ENCODE peak calls at places on chromosome 6, in seven cellular contexts. B is CD8-positive, alpha-beta memory T cell; X is effector memory CD8-positive, alpha-beta T cell; N is cerebellar cortex; M is mucosa of gallbladder; I is upper lobe of right lung; E is pulmonary artery endothelial cell. O is an unnamed sample.

GRCh38 chr6:72620866-72621242 is 1.0 kb upstream of the KCNQ5 start:
- DNase-seq in B (no peak), X (no peak), N (no peak), M (no peak), I (no peak), E (no peak), O (no peak)

GRCh38 chr6:11093591-11094410 is at the start of gene SMIM13:
- DNase-seq in B (peak), X (peak), N (peak), M (peak), I (peak), E (peak), O (peak)

GRCh38 chr6:142700032-142700431 is 244.9 kb downstream of the HIVEP2 start:
- DNase-seq in B (no peak), X (no peak), N (no peak), M (no peak), I (no peak), E (no peak), O (no peak)

GRCh38 chr6:11179088-11179977 is 53.1 kb downstream of the NEDD9 start:
- DNase-seq in B (no peak), X (no peak), N (no peak), M (no peak), I (no peak), E (no peak), O (no peak)

GRCh38 chr6:156449128-156449527 is 328.1 kb upstream of the ARID1B start:
- DNase-seq in B (no peak), X (no peak), N (peak), M (no peak), I (no peak), E (no peak), O (no peak)

GRCh38 chr6:44020148-44020547 is 107.1 kb downstream of the MRPL14 start:
- DNase-seq in B (no peak), X (no peak), N (no peak), M (no peak), I (peak), E (no peak), O (no peak)

GRCh38 chr6:5102266-5102970 is 17.3 kb downstream of the PPP1R3G start:
- DNase-seq in B (no peak), X (no peak), N (no peak), M (no peak), I (no peak), E (no peak), O (no peak)

GRCh38 chr6:13519839-13520238 is 32.4 kb upstream of the GFOD1 start:
- DNase-seq in B (no peak), X (no peak), N (no peak), M (no peak), I (no peak), E (no peak), O (no peak)

GRCh38 chr6:37819802-37820712 is 530 bp downstream of the ZFAND3 start:
- DNase-seq in B (peak), X (peak), N (peak), M (peak), I (peak), E (peak), O (peak)

GRCh38 chr6:1094306-1094705 is 217.6 kb upstream of the FOXQ1 start:
- DNase-seq in B (no peak), X (no peak), N (no peak), M (no peak), I (no peak), E (no peak), O (no peak)

GRCh38 chr6:111841822-111842221 is 31.4 kb downstream of the FYN start:
- DNase-seq in B (peak), X (no peak), N (no peak), M (peak), I (no peak), E (no peak), O (peak)

GRCh38 chr6:66949191-66949661 is 1242.2 kb upstream of the EYS start:
- DNase-seq in B (no peak), X (no peak), N (no peak), M (no peak), I (no peak), E (no peak), O (no peak)

GRCh38 chr6:168078943-168079405 is at the start of gene FRMD1:
- DNase-seq in B (no peak), X (no peak), N (no peak), M (peak), I (no peak), E (no peak), O (no peak)

GRCh38 chr6:75952132-75952531 is 120.3 kb downstream of the IMPG1 start:
- DNase-seq in B (no peak), X (no peak), N (no peak), M (no peak), I (no peak), E (no peak), O (no peak)

GRCh38 chr6:42740725-42741124 is 5.2 kb downstream of the TBCC start:
- DNase-seq in B (no peak), X (no peak), N (no peak), M (no peak), I (no peak), E (no peak), O (no peak)

GRCh38 chr6:105359419-105360366 is 43.2 kb downstream of the PREP start:
- DNase-seq in B (no peak), X (no peak), N (no peak), M (no peak), I (no peak), E (peak), O (peak)

GRCh38 chr6:11701568-11701967 is 77.0 kb downstream of the ADTRP start:
- DNase-seq in B (no peak), X (no peak), N (no peak), M (no peak), I (no peak), E (no peak), O (no peak)

GRCh38 chr6:136090929-136091328 is 159.2 kb downstream of the MTFR2 start:
- DNase-seq in B (no peak), X (no peak), N (no peak), M (no peak), I (no peak), E (no peak), O (no peak)

GRCh38 chr6:165002866-165003265 is 306.5 kb downstream of the C6orf118 start:
- DNase-seq in B (no peak), X (no peak), N (no peak), M (no peak), I (no peak), E (no peak), O (no peak)

GRCh38 chr6:36660771-36661471 is 17.6 kb upstream of the CDKN1A start:
- DNase-seq in B (no peak), X (no peak), N (no peak), M (no peak), I (peak), E (no peak), O (peak)

GRCh38 chr6:1347187-1347560 is 35.3 kb downstream of the FOXQ1 start:
- DNase-seq in B (no peak), X (no peak), N (no peak), M (no peak), I (no peak), E (no peak), O (no peak)